ENCODE peak calls at places on chromosomes 12 and 14, in seven cellular contexts. P is ascending aorta, K is neural progenitor cell, Q is IMR-90, R is astrocyte, S is adrenal gland, I is tibial artery. M is an unnamed sample.

GRCh38 chr12:129973236-129973961 is 69.6 kb upstream of the TMEM132D start:
- DNase-seq in Q (no peak), K (no peak), R (no peak), I (no peak), P (no peak), S (no peak), M (no peak)

GRCh38 chr14:90696728-90697127 is 119.5 kb downstream of the TTC7B start:
- DNase-seq in R (no peak), K (no peak), S (no peak), I (no peak), Q (no peak), P (no peak), M (no peak)

GRCh38 chr14:72888636-72889201 is 5.2 kb downstream of the DPF3 start:
- DNase-seq in K (no peak), R (peak; percentile 36), I (no peak), S (no peak), Q (peak; percentile 48), P (no peak), M (no peak)

GRCh38 chr14:75150150-75150549 is 23.3 kb upstream of the NEK9 start:
- DNase-seq in Q (no peak), R (no peak), I (no peak), P (no peak), S (no peak), K (no peak), M (no peak)

GRCh38 chr14:76695263-76695920 is 65.9 kb upstream of the VASH1 start:
- DNase-seq in Q (no peak), S (peak; percentile 18), I (no peak), P (no peak), R (no peak), K (no peak), M (no peak)

GRCh38 chr14:24312736-24313507 is 1.6 kb downstream of the LTB4R start:
- DNase-seq in Q (peak; percentile 22), P (no peak), R (no peak), K (no peak), I (no peak), S (peak; percentile 82), M (no peak)

GRCh38 chr14:31207287-31207745 is 277 bp downstream of the HECTD1 start:
- DNase-seq in I (no peak), S (no peak), Q (no peak), R (peak; percentile 71), P (no peak), K (no peak), M (no peak)

GRCh38 chr14:24177041-24177825 is 5.4 kb downstream of the REC8 start:
- DNase-seq in S (no peak), Q (no peak), K (no peak), R (no peak), P (no peak), I (no peak), M (no peak)

GRCh38 chr12:65742481-65742971 is 81.8 kb upstream of the HMGA2 start:
- DNase-seq in S (no peak), P (no peak), K (peak; percentile 92), Q (peak; percentile 44), R (peak; percentile 24), I (no peak), M (no peak)

GRCh38 chr12:50453872-50454271 is 50.9 kb upstream of the DIP2B start:
- DNase-seq in R (peak; percentile 6), K (no peak), Q (peak; percentile 37), S (no peak), P (no peak), I (no peak), M (no peak)

GRCh38 chr14:64294672-64295413 is 672 bp upstream of the ESR2 start:
- DNase-seq in Q (peak; percentile 53), R (peak; percentile 25), P (no peak), I (peak; percentile 69), S (peak; percentile 87), K (peak; percentile 90), M (peak; percentile 85)

GRCh38 chr12:31492599-31493196 is 98.2 kb downstream of the DENND5B start:
- DNase-seq in I (no peak), Q (no peak), R (no peak), P (no peak), S (no peak), K (no peak), M (no peak)

GRCh38 chr12:28799337-28799736 is 349.7 kb upstream of the FAR2 start:
- DNase-seq in I (no peak), P (no peak), S (no peak), K (no peak), R (no peak), Q (no peak), M (no peak)

GRCh38 chr14:80419769-80420168 is 208.5 kb upstream of the DIO2 start:
- DNase-seq in Q (no peak), K (no peak), I (no peak), P (no peak), R (peak; percentile 3), S (no peak), M (no peak)

GRCh38 chr14:86072134-86072894 is 542.4 kb downstream of the FLRT2 start:
- DNase-seq in Q (no peak), I (no peak), P (no peak), R (no peak), S (no peak), K (no peak), M (no peak)

GRCh38 chr14:59208224-59208814 is 19.9 kb downstream of the DAAM1 start:
- DNase-seq in P (no peak), Q (peak; percentile 69), K (no peak), I (no peak), S (no peak), R (peak; percentile 89), M (no peak)

GRCh38 chr12:116771651-116772050 is 33.5 kb downstream of the RNFT2 start:
- DNase-seq in P (no peak), R (no peak), K (no peak), Q (peak; percentile 8), S (no peak), I (no peak), M (no peak)

GRCh38 chr12:10214131-10214876 is 1.6 kb downstream of the GABARAPL1 start:
- DNase-seq in R (peak; percentile 83), I (no peak), S (no peak), P (no peak), K (peak; percentile 25), Q (peak; percentile 72), M (no peak)

GRCh38 chr12:6796576-6796975 is 7.2 kb downstream of the CD4 start:
- DNase-seq in S (no peak), P (no peak), R (no peak), I (no peak), K (no peak), Q (no peak), M (no peak)

GRCh38 chr12:18415227-18415626 is 153.9 kb downstream of the PIK3C2G start:
- DNase-seq in P (no peak), I (no peak), Q (no peak), S (no peak), K (peak; percentile 6), R (no peak), M (no peak)
- TF ChIP-seq CTCF in P (no peak), I (no peak), Q (no peak), S (no peak), K (peak; percentile 21), R (no peak), M (no peak)

DNA sequence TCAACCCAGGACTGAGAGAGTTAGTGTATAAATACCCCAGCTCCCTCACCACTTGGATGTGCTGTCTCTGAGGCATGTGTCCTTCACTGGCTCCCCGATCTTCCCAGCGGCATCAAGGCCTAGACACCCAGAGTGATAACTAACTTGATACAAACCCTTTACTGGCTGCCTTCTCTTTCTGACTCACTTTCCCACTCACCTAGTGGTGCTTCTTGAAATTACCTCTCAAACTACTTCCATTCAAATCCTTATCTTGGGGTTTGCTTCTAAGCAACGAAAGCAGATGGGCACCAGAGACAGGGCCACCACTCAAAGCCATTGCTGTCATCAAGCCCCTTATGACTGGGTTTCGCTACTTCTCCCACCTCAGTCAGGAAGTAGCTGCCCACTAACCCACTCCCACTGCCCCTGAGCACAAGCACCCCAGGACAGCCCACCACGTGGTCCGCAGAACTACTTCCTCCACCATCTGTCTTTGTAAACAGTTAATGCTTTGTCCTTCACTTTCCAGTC is 17.2 kb downstream of the ZFP36L1 start:
- DNase-seq in R (no peak), K (no peak), I (no peak), P (no peak), Q (no peak), S (peak; percentile 38), M (no peak)
- TF ChIP-seq CTCF in R (peak; percentile 6), K (peak; percentile 33), I (no peak), P (no peak), Q (no peak), S (no peak), M (peak; percentile 25)

DNA sequence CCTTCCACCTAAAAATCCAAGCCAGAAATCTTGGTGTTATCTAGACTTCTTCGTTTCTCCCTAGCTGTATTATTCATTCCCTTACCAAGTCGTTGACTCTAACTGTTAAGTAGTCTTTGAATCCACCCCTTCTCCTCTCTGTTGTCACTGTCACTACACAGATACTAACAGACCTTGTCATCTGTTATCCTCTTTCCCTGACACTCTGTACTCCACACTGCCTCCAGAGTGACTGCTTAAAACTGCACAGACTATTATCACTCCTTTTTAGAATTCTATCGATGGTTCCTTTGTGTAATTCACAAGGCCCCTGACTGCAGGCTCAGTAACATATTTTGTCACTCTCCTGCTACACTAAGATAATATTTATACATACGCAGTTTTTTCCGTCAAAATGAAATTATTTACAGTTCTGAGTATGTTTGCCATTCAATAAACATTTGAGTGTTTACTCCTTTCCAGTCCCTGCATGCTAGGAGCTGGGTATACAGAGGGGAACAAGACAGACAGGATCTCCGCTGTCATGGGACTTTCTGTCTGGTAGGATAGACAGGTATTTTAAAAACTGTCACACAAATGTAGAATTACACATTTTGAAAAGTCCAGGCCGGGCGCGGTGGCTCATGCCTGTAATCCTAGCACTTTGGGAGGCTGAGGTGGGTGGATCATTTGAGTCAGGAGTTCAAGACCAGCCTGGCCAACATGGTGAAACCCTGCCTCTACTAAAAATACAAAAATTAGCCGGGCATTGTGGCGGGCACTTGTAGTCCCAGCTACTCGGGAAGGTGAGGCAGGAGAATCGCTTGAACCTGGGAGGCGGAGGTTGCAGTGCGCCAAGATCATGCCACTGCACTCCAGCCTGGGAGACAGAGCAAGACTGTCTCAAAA is 3.8 kb downstream of the MARS1 start:
- DNase-seq in I (no peak), K (no peak), S (no peak), Q (no peak), R (no peak), P (no peak), M (no peak)
- TF ChIP-seq CTCF in I (no peak), K (peak; percentile 19), S (no peak), Q (peak; percentile 14), R (no peak), P (no peak), M (no peak)

DNA sequence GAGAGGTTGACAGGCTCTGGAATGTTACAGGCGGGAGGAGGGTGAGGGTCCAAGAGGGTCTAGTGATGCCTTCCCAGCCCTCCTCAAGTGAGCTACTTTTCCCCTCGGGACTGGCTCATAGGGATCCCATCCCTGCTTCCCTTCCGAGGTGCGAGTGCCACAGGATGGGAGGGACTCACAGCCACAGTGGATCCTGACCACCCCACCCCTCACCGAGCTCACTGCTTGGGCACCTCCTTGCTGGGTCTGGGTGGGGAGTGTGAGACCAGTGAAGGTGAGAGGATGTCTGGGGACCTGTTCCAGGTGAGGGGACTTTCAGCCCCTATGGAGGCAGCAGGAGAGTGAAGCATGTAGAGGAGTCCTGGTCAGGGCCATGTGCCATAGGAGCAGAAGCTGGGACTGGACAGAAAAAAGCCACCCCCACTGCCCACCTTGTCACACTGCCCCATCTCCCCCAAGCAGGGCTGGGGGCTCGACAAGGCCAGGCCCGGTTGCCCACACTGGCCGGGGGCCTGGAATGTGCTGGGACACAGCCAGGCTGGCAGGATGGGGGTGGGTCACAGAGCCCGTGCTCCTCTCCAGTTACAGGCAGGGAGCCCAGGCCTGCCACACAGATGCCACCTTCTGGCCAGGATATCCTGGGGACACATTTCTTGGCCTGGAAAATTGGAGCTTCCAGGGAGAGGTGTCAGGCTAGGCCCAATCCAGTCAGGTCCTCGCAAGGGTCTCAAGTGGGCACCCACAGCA is 1.7 kb upstream of the TNS2 start:
- DNase-seq in P (no peak), Q (no peak), S (peak; percentile 91), R (no peak), I (peak; percentile 92), K (peak; percentile 49), M (peak; percentile 23)
- TF ChIP-seq CTCF in P (peak; percentile 31), Q (peak; percentile 10), S (peak; percentile 22), R (no peak), I (peak; percentile 11), K (peak; percentile 21), M (no peak)